ENCODE peak calls at places on chromosomes 3 and 15, in eight cellular contexts. F is suprapubic skin; Q is M059J; O is activated CD8-positive, alpha-beta memory T cell treated with anti-CD3 and anti-CD28 coated beads, Interleukin-2, amount 10 ng/mL, durations not matched to agents 7 days and 5 days; I is EL; R is left cardiac atrium; H is stimulated activated CD4-positive, alpha-beta T cell treated with anti-CD3 and anti-CD28 coated beads, Interleukin-12 subunit alpha, Interleukin-12 subunit beta, amount 100 ng/mL, for 48 hours; D is breast epithelium. V is an unnamed sample.

GRCh38 chr3:45191924-45192417 is 34.1 kb downstream of the TMEM158 start:
- DNase-seq in F (no peak), Q (no peak), O (peak; percentile 47), I (no peak), R (no peak), H (no peak), D (no peak), V (no peak)

GRCh38 chr15:72315706-72316370 is 4.1 kb downstream of the CELF6 start:
- DNase-seq in F (no peak), Q (no peak), O (no peak), I (no peak), R (no peak), H (no peak), D (no peak), V (no peak)

GRCh38 chr3:184567924-184568590 is 6.5 kb downstream of the EPHB3 start:
- DNase-seq in F (no peak), Q (no peak), O (no peak), I (peak; percentile 35), R (no peak), H (no peak), D (no peak), V (no peak)

GRCh38 chr3:64995857-64996564 is 308.2 kb upstream of the ADAMTS9 start:
- DNase-seq in F (no peak), Q (no peak), O (no peak), I (no peak), R (no peak), H (no peak), D (no peak), V (no peak)

GRCh38 chr15:75532413-75533250 is 46.5 kb downstream of the PTPN9 start:
- DNase-seq in F (no peak), Q (peak; percentile 70), O (no peak), I (peak; percentile 75), R (peak; percentile 58), H (no peak), D (no peak), V (no peak)

GRCh38 chr3:143307613-143308183 is 188.1 kb downstream of the CHST2 start:
- DNase-seq in F (no peak), Q (peak; percentile 79), O (no peak), I (peak; percentile 55), R (peak; percentile 54), H (no peak), D (no peak), V (no peak)

GRCh38 chr3:42743204-42743995 is 29.7 kb downstream of the CCDC13 start:
- DNase-seq in F (no peak), Q (no peak), O (peak; percentile 12), I (no peak), R (no peak), H (no peak), D (no peak), V (no peak)

GRCh38 chr3:9951962-9952805 is at the start of gene PRRT3:
- DNase-seq in F (no peak), Q (peak; percentile 31), O (peak; percentile 78), I (peak; percentile 47), R (peak; percentile 42), H (peak; percentile 42), D (no peak), V (no peak)

GRCh38 chr3:97713634-97714033 is 50.9 kb upstream of the ARL6 start:
- DNase-seq in F (no peak), Q (no peak), O (no peak), I (no peak), R (no peak), H (no peak), D (no peak), V (no peak)

GRCh38 chr3:134143828-134144390 is 106.8 kb downstream of the RYK start:
- DNase-seq in F (no peak), Q (no peak), O (no peak), I (no peak), R (no peak), H (no peak), D (no peak), V (no peak)

GRCh38 chr3:46076606-46077005 is 49.3 kb upstream of the XCR1 start:
- DNase-seq in F (no peak), Q (peak; percentile 38), O (peak; percentile 45), I (peak; percentile 29), R (no peak), H (no peak), D (no peak), V (no peak)

GRCh38 chr3:184687363-184688049 is 24.4 kb downstream of the MAGEF1 start:
- DNase-seq in F (no peak), Q (no peak), O (no peak), I (no peak), R (peak; percentile 47), H (no peak), D (no peak), V (peak; percentile 39)

GRCh38 chr3:183447206-183448001 is 19.0 kb upstream of the MCF2L2 start:
- DNase-seq in F (peak; percentile 88), Q (peak; percentile 89), O (peak; percentile 90), I (peak; percentile 85), R (peak; percentile 90), H (peak; percentile 72), D (peak; percentile 65), V (peak; percentile 73)

GRCh38 chr15:63892794-63893441 is 59.2 kb upstream of the HERC1 start:
- DNase-seq in F (no peak), Q (no peak), O (peak; percentile 97), I (no peak), R (no peak), H (peak; percentile 59), D (no peak), V (no peak)

GRCh38 chr15:101170568-101171350 is 81.1 kb downstream of the CHSY1 start:
- DNase-seq in F (peak; percentile 68), Q (peak; percentile 57), O (no peak), I (peak; percentile 80), R (peak; percentile 72), H (no peak), D (no peak), V (no peak)

GRCh38 chr3:35678552-35679220 is 39.4 kb downstream of the ARPP21 start:
- DNase-seq in F (no peak), Q (no peak), O (no peak), I (no peak), R (no peak), H (no peak), D (no peak), V (no peak)

GRCh38 chr3:19221081-19221480 is 72.8 kb downstream of the KCNH8 start:
- DNase-seq in F (no peak), Q (no peak), O (no peak), I (no peak), R (no peak), H (no peak), D (no peak), V (no peak)